ENCODE peak calls at places on chromosomes 5 and 9, in four cellular contexts. Y is IMR-90, G is cardiac fibroblast, C is adrenal gland. D is an unnamed sample.

GRCh38 chr5:17833336-17833735 is 199.1 kb downstream of the TAF11L14 start:
- DNase-seq in Y (peak), G (no peak), C (no peak), D (no peak)

GRCh38 chr5:40442346-40442745 is 237.4 kb upstream of the PTGER4 start:
- DNase-seq in Y (peak), G (peak), C (no peak), D (peak)

GRCh38 chr5:1942158-1942557 is 59.4 kb upstream of the IRX4 start:
- DNase-seq in Y (no peak), G (no peak), C (no peak), D (no peak)

GRCh38 chr5:95619518-95620029 is 313 bp upstream of the GPR150 start:
- DNase-seq in Y (no peak), G (no peak), C (no peak), D (no peak)

GRCh38 chr9:19511694-19512093 is 102.9 kb downstream of the ACER2 start:
- DNase-seq in Y (no peak), G (no peak), C (no peak), D (no peak)

GRCh38 chr9:6758418-6759113 is 793 bp downstream of the KDM4C start:
- DNase-seq in Y (peak), G (peak), C (peak), D (no peak)

GRCh38 chr9:4146293-4146692 is 153.6 kb downstream of the GLIS3 start:
- DNase-seq in Y (no peak), G (no peak), C (no peak), D (no peak)

GRCh38 chr5:40481226-40481625 is 198.5 kb upstream of the PTGER4 start:
- DNase-seq in Y (peak), G (no peak), C (no peak), D (no peak)

GRCh38 chr5:33460210-33460609 is 19.4 kb downstream of the TARS1 start:
- DNase-seq in Y (no peak), G (no peak), C (no peak), D (no peak)

GRCh38 chr9:137423810-137424291 is 658 bp downstream of the NOXA1 start:
- DNase-seq in Y (no peak), G (no peak), C (peak), D (no peak)
- H3K4me3 ChIP-seq in Y (peak), G (no peak), C (peak), D (no peak)

GRCh38 chr5:149452007-149452664 is 73.0 kb upstream of the IL17B start:
- DNase-seq in Y (peak), G (peak), C (peak), D (peak)
- TF ChIP-seq CTCF in Y (peak), G (peak), C (no peak), D (no peak)

DNA sequence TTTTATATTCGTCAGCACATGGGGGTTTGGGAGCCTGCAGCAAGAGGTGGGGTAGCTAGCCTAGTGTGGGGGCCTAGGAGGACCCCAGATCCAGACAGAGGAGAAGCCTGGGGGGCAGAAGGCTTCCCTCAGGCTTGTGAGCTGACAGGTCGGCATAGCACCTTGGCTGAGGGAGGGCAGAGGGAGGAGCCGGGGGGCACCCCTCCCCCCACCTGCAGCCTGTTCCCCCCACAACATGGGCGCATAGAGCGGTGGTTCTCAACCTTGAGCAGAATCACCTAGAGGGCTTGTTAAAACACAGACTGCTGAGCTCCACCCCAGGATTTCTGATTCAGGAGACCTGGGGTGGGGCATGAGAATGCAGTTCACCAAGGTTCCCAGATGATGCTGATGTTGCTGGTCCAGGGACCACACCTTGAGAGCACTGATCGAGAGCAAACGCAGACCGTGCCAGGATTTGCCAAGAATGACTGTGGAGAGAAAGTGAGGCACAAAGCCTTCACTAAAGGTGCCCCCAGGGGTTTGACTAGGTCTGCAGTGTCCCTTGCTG is 163.4 kb downstream of the MACROH2A1 start:
- DNase-seq in Y (no peak), G (no peak), C (peak), D (no peak)
- H3K4me3 ChIP-seq in Y (no peak), G (no peak), C (no peak), D (no peak)

DNA sequence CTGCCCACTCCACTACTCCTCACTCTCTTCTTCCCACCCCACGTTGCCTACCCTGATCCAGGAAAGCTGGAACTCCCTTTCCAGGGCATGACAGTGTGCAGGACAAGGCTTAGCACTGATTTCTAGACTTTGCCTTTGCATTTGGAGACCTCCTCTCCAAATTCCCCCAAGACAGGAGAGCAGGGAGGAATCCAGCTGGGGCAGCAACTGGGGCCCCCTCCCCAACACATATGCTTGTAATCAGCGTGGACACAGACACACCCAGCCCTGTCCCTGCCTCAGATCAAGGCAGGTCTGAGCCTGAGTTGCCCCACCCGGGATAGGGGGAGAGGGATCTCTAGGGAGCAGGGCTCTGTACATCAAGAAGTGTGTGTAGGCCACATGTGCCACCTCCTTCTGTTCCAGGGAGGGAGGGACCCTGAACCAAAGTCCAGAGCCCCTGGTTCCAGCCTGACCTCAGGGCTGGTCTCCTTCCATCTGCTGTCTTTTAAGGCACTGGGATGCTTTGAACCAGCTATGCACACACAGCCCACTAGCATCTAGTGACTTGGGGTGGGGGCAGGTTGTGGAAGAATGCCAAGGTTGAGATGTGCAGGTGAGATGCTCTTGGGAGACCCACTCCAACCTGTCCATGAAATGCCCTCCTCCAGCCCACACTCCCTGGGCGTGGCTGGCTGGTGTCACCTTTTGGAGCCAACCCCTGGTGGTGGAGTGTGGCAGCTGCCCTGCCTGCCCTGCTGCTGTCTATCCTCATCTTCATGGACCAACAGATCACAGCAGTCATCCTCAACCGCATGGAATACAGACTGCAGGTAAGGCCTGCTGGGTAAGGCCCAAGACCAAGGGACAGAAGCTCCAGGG is 7.0 kb downstream of the SLC4A9 start:
- DNase-seq in Y (no peak), G (no peak), C (no peak), D (no peak)
- TF ChIP-seq CTCF in Y (no peak), G (no peak), C (no peak), D (no peak)

D was measured in fibroblast of mammary gland.